ENCODE peak calls at places on chromosomes 16 and 17, in ten cellular contexts. N, D, R, Q, O, I, H, X, Y and K are unnamed samples.

GRCh38 chr17:79942011-79942405 is 93.7 kb downstream of the TBC1D16 start:
- DNase-seq in N (peak; percentile 57), X (no peak), O (no peak), H (no peak), Y (peak; percentile 12), I (no peak), Q (peak; percentile 5), D (no peak), R (peak; percentile 44), K (no peak)

GRCh38 chr16:3183445-3184139 is 4.4 kb upstream of the OR1F1 start:
- DNase-seq in X (peak; percentile 54), I (no peak), Q (no peak), R (no peak), N (peak; percentile 56), H (no peak), O (no peak), Y (no peak), D (peak; percentile 17), K (no peak)

GRCh38 chr16:66935319-66936011 is at the start of gene CES2:
- DNase-seq in Y (peak; percentile 93), X (peak; percentile 76), D (peak; percentile 86), R (peak; percentile 91), Q (peak; percentile 58), H (peak; percentile 93), I (no peak), O (peak; percentile 84), N (peak; percentile 83), K (no peak)

GRCh38 chr16:17773698-17774101 is 302.9 kb upstream of the XYLT1 start:
- DNase-seq in Q (no peak), H (no peak), O (no peak), I (no peak), X (peak; percentile 23), R (no peak), Y (no peak), D (peak; percentile 39), N (no peak), K (no peak)

GRCh38 chr17:29358421-29358820 is 31.7 kb upstream of the TAOK1 start:
- DNase-seq in O (no peak), D (peak; percentile 25), H (no peak), Q (no peak), X (peak; percentile 14), Y (no peak), N (no peak), R (no peak), I (peak; percentile 49), K (no peak)

GRCh38 chr17:32795339-32795979 is 81.5 kb downstream of the MYO1D start:
- DNase-seq in Q (no peak), R (peak; percentile 60), I (no peak), X (peak; percentile 61), O (no peak), D (no peak), Y (peak; percentile 44), H (peak; percentile 55), N (no peak), K (peak; percentile 44)

GRCh38 chr16:75621170-75621477 is 2.0 kb downstream of the ADAT1 start:
- DNase-seq in I (peak; percentile 60), Y (no peak), N (no peak), H (no peak), Q (no peak), O (peak; percentile 53), D (peak; percentile 72), R (no peak), X (peak; percentile 32), K (no peak)

GRCh38 chr16:24971718-24972117 is 43.5 kb downstream of the ARHGAP17 start:
- DNase-seq in R (no peak), O (no peak), Y (no peak), X (no peak), H (no peak), N (no peak), I (no peak), Q (no peak), D (no peak), K (no peak)

GRCh38 chr17:42347198-42347597 is 41.0 kb downstream of the STAT3 start:
- DNase-seq in Q (peak; percentile 55), O (no peak), N (no peak), Y (no peak), X (peak; percentile 61), D (peak; percentile 91), I (peak; percentile 80), R (peak; percentile 57), H (peak; percentile 44), K (no peak)

GRCh38 chr17:55492951-55493350 is 18.3 kb downstream of the SMIM36 start:
- DNase-seq in N (no peak), D (no peak), Q (no peak), I (no peak), O (peak; percentile 30), Y (no peak), R (no peak), X (no peak), H (no peak), K (no peak)

GRCh38 chr17:35801583-35802224 is 6.3 kb upstream of the MMP28 start:
- DNase-seq in R (peak; percentile 74), D (peak; percentile 24), O (no peak), Q (peak; percentile 74), N (peak; percentile 83), Y (peak; percentile 81), X (no peak), I (peak; percentile 93), H (peak; percentile 81), K (no peak)

GRCh38 chr17:64655704-64656103 is 6.4 kb downstream of the SMURF2 start:
- DNase-seq in N (no peak), O (no peak), Y (no peak), H (no peak), Q (no peak), R (no peak), I (no peak), D (no peak), X (peak; percentile 0), K (no peak)

GRCh38 chr17:64651889-64652288 is 10.2 kb downstream of the SMURF2 start:
- DNase-seq in N (no peak), I (no peak), D (peak; percentile 22), X (no peak), O (no peak), R (no peak), Y (no peak), Q (no peak), H (no peak), K (no peak)

GRCh38 chr17:64653325-64653984 is 8.7 kb downstream of the SMURF2 start:
- DNase-seq in Q (no peak), I (peak; percentile 57), X (peak; percentile 55), H (no peak), Y (no peak), D (peak; percentile 67), R (no peak), N (no peak), O (no peak), K (no peak)

GRCh38 chr17:64657610-64658125 is 4.4 kb downstream of the SMURF2 start:
- DNase-seq in R (no peak), Y (no peak), Q (no peak), D (peak; percentile 52), I (no peak), H (no peak), N (no peak), X (no peak), O (no peak), K (no peak)

GRCh38 chr17:64653985-64654355 is 8.1 kb downstream of the SMURF2 start:
- DNase-seq in Y (no peak), I (peak; percentile 15), H (no peak), N (no peak), X (no peak), D (peak; percentile 53), R (no peak), O (no peak), Q (no peak), K (no peak)
- H3K4me1 ChIP-seq in Y (peaks cover under 1% of the 10 kb centered on the region), I (no peaks in the 10 kb centered on the region), H (peaks cover 8% of the 10 kb centered on the region), N (peaks cover 24% of the 10 kb centered on the region), X (peaks cover 49% of the 10 kb centered on the region), D (peaks cover 71% of the 10 kb centered on the region), R (no peaks in the 10 kb centered on the region), O (peaks cover 30% of the 10 kb centered on the region), Q (no peaks in the 10 kb centered on the region), K (no peaks in the 10 kb centered on the region)

DNA sequence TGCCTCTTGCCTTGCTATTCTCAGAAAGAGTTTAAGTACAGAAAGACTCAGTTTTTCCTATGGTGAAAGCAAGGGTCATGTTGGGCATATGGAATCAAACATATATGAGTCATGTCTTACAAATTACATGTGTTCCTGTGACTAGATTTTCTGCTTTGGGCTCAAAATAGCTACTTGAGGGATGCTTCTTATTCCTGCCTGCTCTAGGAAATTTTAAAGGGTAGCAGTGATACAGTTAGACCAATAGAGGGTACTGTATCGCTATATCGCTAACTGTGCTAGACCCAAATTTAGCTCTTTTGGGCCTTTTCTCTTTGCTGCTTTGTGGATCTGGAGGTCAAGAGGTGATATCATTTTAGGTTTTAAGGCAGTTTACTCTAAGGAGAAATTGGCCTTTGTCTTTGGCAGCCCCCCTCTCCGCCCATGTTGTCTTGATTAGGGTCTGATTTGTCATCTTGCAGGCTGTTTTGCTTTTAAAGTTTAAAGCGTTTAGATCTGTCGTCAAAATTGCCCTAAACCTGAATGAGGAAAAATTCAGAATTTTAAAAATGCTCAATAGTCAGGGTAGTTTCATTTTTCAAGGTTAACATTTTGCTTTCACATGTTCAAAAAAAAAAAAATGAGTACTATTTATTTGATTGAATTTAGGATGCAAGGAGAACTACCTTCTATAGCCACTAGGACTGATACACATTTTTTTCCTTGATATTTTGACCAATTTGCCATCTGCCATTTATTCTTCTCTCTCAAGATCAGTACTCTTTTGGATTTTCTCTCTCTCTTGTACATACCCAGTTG is 8.8 kb downstream of the NFATC3 start:
- DNase-seq in X (peak; percentile 42), Q (no peak), R (no peak), N (no peak), I (peak; percentile 51), O (no peak), H (no peak), Y (no peak), D (peak; percentile 77), K (peak; percentile 31)
- H3K4me1 ChIP-seq in X (peaks cover 35% of the 10 kb centered on the region), Q (peaks cover 84% of the 10 kb centered on the region), R (peaks cover 10% of the 10 kb centered on the region), N (peaks cover 36% of the 10 kb centered on the region), I (peaks cover 13% of the 10 kb centered on the region), O (peaks cover 92% of the 10 kb centered on the region), H (peaks cover 12% of the 10 kb centered on the region), Y (peaks cover 17% of the 10 kb centered on the region), D (peaks cover 27% of the 10 kb centered on the region), K (peaks cover 34% of the 10 kb centered on the region)

GRCh38 chr16:85105475-85105874 is 6.8 kb downstream of the CIBAR2 start:
- DNase-seq in H (no peak), D (no peak), O (no peak), X (no peak), I (no peak), R (no peak), Y (no peak), Q (no peak), N (no peak), K (no peak)
- H3K4me1 ChIP-seq in H (no peaks in the 10 kb centered on the region), D (no peaks in the 10 kb centered on the region), O (no peaks in the 10 kb centered on the region), X (no peaks in the 10 kb centered on the region), I (no peaks in the 10 kb centered on the region), R (peaks cover 11% of the 10 kb centered on the region), Y (no peaks in the 10 kb centered on the region), Q (peaks cover 8% of the 10 kb centered on the region), N (peaks cover 9% of the 10 kb centered on the region), K (no peaks in the 10 kb centered on the region)

GRCh38 chr17:15263206-15263579 is 1.9 kb downstream of the PMP22 start:
- DNase-seq in D (peak; percentile 94), N (peak; percentile 75), R (peak; percentile 80), Q (peak; percentile 91), I (peak; percentile 92), H (peak; percentile 77), O (no peak), X (peak; percentile 13), Y (peak; percentile 74), K (peak; percentile 11)
- H3K4me1 ChIP-seq in D (peaks cover 15% of the 10 kb centered on the region), N (peaks cover 7% of the 10 kb centered on the region), R (peaks cover 4% of the 10 kb centered on the region), Q (peaks cover 44% of the 10 kb centered on the region), I (peaks cover 3% of the 10 kb centered on the region), H (peaks cover 53% of the 10 kb centered on the region), O (peaks cover 39% of the 10 kb centered on the region), X (no peaks in the 10 kb centered on the region), Y (peaks cover 41% of the 10 kb centered on the region), K (no peaks in the 10 kb centered on the region)